ENCODE peak calls at places on chromosomes 4 and X, in six cellular contexts. H is stimulated activated CD8-positive, alpha-beta memory T cell treated with anti-CD3 and anti-CD28 coated beads, Interleukin-4, amount 100 ng/mL, for 1 hour; T is stimulated activated CD4-positive, alpha-beta T cell treated with anti-CD3 and anti-CD28 coated beads, Interleukin-4, amount 100 ng/mL, for 48 hours; D is lower leg skin; N is uterus; Z is NCI-H2029. U is an unnamed sample.

GRCh38 chrX:154512879-154513553 is 3.0 kb downstream of the FAM3A start:
- DNase-seq in H (no peak), N (no peak), T (no peak), Z (no peak), D (no peak), U (no peak)

GRCh38 chr4:148007303-148007702 is 275.4 kb downstream of the ARHGAP10 start:
- DNase-seq in Z (no peak), D (no peak), H (no peak), N (peak), T (no peak), U (no peak)

GRCh38 chrX:25022499-25023325 is 6.9 kb upstream of the ARX start:
- DNase-seq in T (no peak), D (no peak), Z (no peak), H (no peak), N (no peak), U (no peak)

GRCh38 chr4:87506974-87507701 is 22.0 kb downstream of the SPARCL1 start:
- DNase-seq in D (no peak), H (no peak), N (no peak), Z (no peak), T (no peak), U (no peak)

GRCh38 chrX:41723305-41723704 is 676 bp upstream of the GPR82 start:
- DNase-seq in Z (no peak), T (no peak), H (no peak), N (no peak), D (no peak), U (no peak)

GRCh38 chr4:8150152-8151090 is 8.2 kb downstream of the ABLIM2 start:
- DNase-seq in H (no peak), N (no peak), T (no peak), Z (no peak), D (no peak), U (no peak)

GRCh38 chr4:136927172-136927571 is 605.1 kb downstream of the PCDH18 start:
- DNase-seq in H (no peak), D (no peak), N (no peak), Z (no peak), T (no peak), U (no peak)

GRCh38 chr4:6912412-6912811 is 2.8 kb downstream of the TBC1D14 start:
- DNase-seq in N (no peak), D (no peak), T (no peak), Z (no peak), H (no peak), U (no peak)

GRCh38 chr4:72286185-72286584 is 254.4 kb downstream of the NPFFR2 start:
- DNase-seq in Z (peak), H (no peak), T (no peak), D (no peak), N (no peak), U (no peak)

GRCh38 chr4:52015366-52015765 is 4.8 kb downstream of the LRRC66 start:
- DNase-seq in N (no peak), H (no peak), T (no peak), Z (no peak), D (no peak), U (peak)

GRCh38 chr4:97819314-97819713 is 324.0 kb downstream of the STPG2 start:
- DNase-seq in D (no peak), H (no peak), Z (no peak), N (no peak), T (no peak), U (no peak)

GRCh38 chr4:80072607-80073361 is at the start of gene ANTXR2:
- DNase-seq in H (peak), Z (peak), T (peak), N (peak), D (peak), U (peak)

GRCh38 chrX:56800801-56801200 is 71.8 kb downstream of the NBDY start:
- DNase-seq in D (no peak), Z (no peak), T (peak), H (no peak), N (no peak), U (no peak)

GRCh38 chrX:115348440-115349225 is 59.1 kb downstream of the LUZP4 start:
- DNase-seq in N (no peak), D (no peak), H (no peak), T (no peak), Z (no peak), U (no peak)

GRCh38 chrX:139327355-139327754 is 203.2 kb upstream of the F9 start:
- DNase-seq in H (no peak), T (no peak), Z (no peak), N (no peak), D (no peak), U (no peak)

GRCh38 chr4:16032871-16033505 is 50.8 kb downstream of the PROM1 start:
- DNase-seq in T (no peak), Z (no peak), D (no peak), H (no peak), N (no peak), U (no peak)

GRCh38 chr4:89724716-89725115 is 112.2 kb downstream of the SNCA start:
- DNase-seq in N (no peak), H (no peak), T (no peak), Z (no peak), D (no peak), U (peak)

GRCh38 chr4:173039617-173040176 is 128.9 kb upstream of the GALNT7 start:
- DNase-seq in Z (peak), T (no peak), D (no peak), N (no peak), H (no peak), U (peak)

GRCh38 chrX:132648870-132649269 is 160.0 kb upstream of the MBNL3 start:
- DNase-seq in Z (no peak), T (no peak), D (no peak), N (no peak), H (no peak), U (no peak)

GRCh38 chrX:69503228-69503834 is 795 bp upstream of the NALF2 start:
- DNase-seq in H (no peak), N (no peak), D (no peak), T (no peak), Z (peak), U (peak)

U was measured in NCI-H69.